ENCODE peak calls at places on chromosome 10, in six cellular contexts. One of them, this sample, is unnamed.

GRCh38 chr10:119783665-119784027 is 57.8 kb downstream of the INPP5F start:
- DNase-seq in GM23248: no peak
- DNase-seq in OCI-LY7: peak; percentile 20
- DNase-seq in hepatocyte: no peak
- DNase-seq in GM23338: no peak
- DNase-seq in HCT116: no peak
- DNase-seq in this sample: no peak

GRCh38 chr10:50480054-50481007 is 143.4 kb downstream of the SGMS1 start:
- DNase-seq in hepatocyte: no peak
- DNase-seq in HCT116: no peak
- DNase-seq in GM23338: no peak
- DNase-seq in OCI-LY7: no peak
- DNase-seq in GM23248: no peak
- DNase-seq in this sample: no peak

GRCh38 chr10:26478061-26478460 is 39.9 kb downstream of the APBB1IP start:
- DNase-seq in GM23248: no peak
- DNase-seq in HCT116: no peak
- DNase-seq in OCI-LY7: peak; percentile 74
- DNase-seq in GM23338: no peak
- DNase-seq in hepatocyte: no peak
- DNase-seq in this sample: no peak

GRCh38 chr10:66772511-66772910 is 153.3 kb upstream of the LRRTM3 start:
- DNase-seq in GM23338: no peak
- DNase-seq in GM23248: no peak
- DNase-seq in HCT116: no peak
- DNase-seq in OCI-LY7: no peak
- DNase-seq in hepatocyte: no peak
- DNase-seq in this sample: no peak

GRCh38 chr10:124651402-124651887 is 92.7 kb downstream of the FAM53B start:
- DNase-seq in HCT116: no peak
- DNase-seq in GM23248: no peak
- DNase-seq in hepatocyte: no peak
- DNase-seq in GM23338: no peak
- DNase-seq in OCI-LY7: no peak
- DNase-seq in this sample: no peak

GRCh38 chr10:121696854-121697253 is 98.6 kb upstream of the FGFR2 start:
- DNase-seq in GM23338: peak; percentile 87
- DNase-seq in hepatocyte: peak; percentile 28
- DNase-seq in GM23248: peak; percentile 7
- DNase-seq in OCI-LY7: peak; percentile 40
- DNase-seq in HCT116: peak; percentile 55
- DNase-seq in this sample: peak; percentile 28

GRCh38 chr10:32942081-32942480 is 15.9 kb downstream of the ITGB1 start:
- DNase-seq in OCI-LY7: no peak
- DNase-seq in GM23338: no peak
- DNase-seq in hepatocyte: no peak
- DNase-seq in HCT116: no peak
- DNase-seq in GM23248: no peak
- DNase-seq in this sample: no peak

GRCh38 chr10:60376953-60377352 is 12.7 kb downstream of the ANK3 start:
- DNase-seq in OCI-LY7: no peak
- DNase-seq in hepatocyte: no peak
- DNase-seq in GM23248: no peak
- DNase-seq in GM23338: no peak
- DNase-seq in HCT116: no peak
- DNase-seq in this sample: no peak

GRCh38 chr10:15182541-15183207 is 14.2 kb upstream of the NMT2 start:
- DNase-seq in OCI-LY7: no peak
- DNase-seq in HCT116: no peak
- DNase-seq in GM23248: peak; percentile 60
- DNase-seq in hepatocyte: peak; percentile 24
- DNase-seq in GM23338: no peak
- DNase-seq in this sample: no peak

GRCh38 chr10:72310636-72311035 is 36.9 kb downstream of the DDIT4 start:
- DNase-seq in GM23248: no peak
- DNase-seq in hepatocyte: no peak
- DNase-seq in HCT116: no peak
- DNase-seq in GM23338: no peak
- DNase-seq in OCI-LY7: no peak
- DNase-seq in this sample: no peak

GRCh38 chr10:72306215-72306760 is 32.6 kb downstream of the DDIT4 start:
- DNase-seq in hepatocyte: no peak
- DNase-seq in OCI-LY7: no peak
- DNase-seq in GM23338: no peak
- DNase-seq in HCT116: no peak
- DNase-seq in GM23248: no peak
- DNase-seq in this sample: no peak

GRCh38 chr10:72310241-72310633 is 36.5 kb downstream of the DDIT4 start:
- DNase-seq in GM23248: peak; percentile 41
- DNase-seq in HCT116: no peak
- DNase-seq in OCI-LY7: no peak
- DNase-seq in hepatocyte: no peak
- DNase-seq in GM23338: peak; percentile 60
- DNase-seq in this sample: no peak

GRCh38 chr10:72309290-72310240 is 35.8 kb downstream of the DDIT4 start:
- DNase-seq in OCI-LY7: no peak
- DNase-seq in HCT116: no peak
- DNase-seq in hepatocyte: peak; percentile 73
- DNase-seq in GM23248: peak; percentile 71
- DNase-seq in GM23338: no peak
- DNase-seq in this sample: peak; percentile 3

GRCh38 chr10:72308320-72308987 is 34.7 kb downstream of the DDIT4 start:
- DNase-seq in hepatocyte: peak; percentile 86
- DNase-seq in GM23248: peak; percentile 91
- DNase-seq in HCT116: peak; percentile 82
- DNase-seq in GM23338: no peak
- DNase-seq in OCI-LY7: no peak
- DNase-seq in this sample: peak; percentile 5
- TF ChIP-seq EZH2phosphoT487 in hepatocyte: no peak
- TF ChIP-seq EZH2phosphoT487 in GM23248: no peak
- TF ChIP-seq EZH2phosphoT487 in HCT116: no peak
- TF ChIP-seq EZH2phosphoT487 in GM23338: no peak
- TF ChIP-seq EZH2phosphoT487 in OCI-LY7: no peak
- TF ChIP-seq EZH2phosphoT487 in this sample: no peak

GRCh38 chr10:118161434-118161833 is 114.7 kb upstream of the RAB11FIP2 start:
- DNase-seq in GM23338: no peak
- DNase-seq in hepatocyte: no peak
- DNase-seq in OCI-LY7: no peak
- DNase-seq in GM23248: no peak
- DNase-seq in HCT116: no peak
- DNase-seq in this sample: no peak

GRCh38 chr10:118166951-118167350 is 120.2 kb upstream of the RAB11FIP2 start:
- DNase-seq in GM23248: peak; percentile 81
- DNase-seq in HCT116: no peak
- DNase-seq in OCI-LY7: no peak
- DNase-seq in hepatocyte: no peak
- DNase-seq in GM23338: no peak
- DNase-seq in this sample: no peak

DNA sequence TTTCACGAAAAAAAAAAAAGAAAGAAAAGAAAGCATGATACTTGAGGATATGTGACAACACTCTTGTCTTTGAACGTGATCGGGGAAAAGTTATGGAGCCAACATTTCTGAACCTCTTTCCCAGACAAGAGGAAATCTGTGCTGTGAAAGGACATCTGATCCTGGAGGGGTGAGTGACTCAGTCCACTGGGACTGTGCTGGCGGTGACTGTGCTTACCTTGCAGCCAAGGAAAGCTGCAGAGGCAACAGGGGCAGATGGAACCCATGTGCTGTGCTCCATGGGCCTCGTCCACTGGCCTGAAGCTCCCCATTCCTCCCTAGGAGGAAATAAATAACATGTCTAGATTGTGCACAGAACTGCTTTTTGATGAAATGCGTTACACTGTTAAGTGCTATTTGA is 116.5 kb upstream of the RAB11FIP2 start:
- DNase-seq in GM23248: peak; percentile 56
- DNase-seq in hepatocyte: no peak
- DNase-seq in HCT116: no peak
- DNase-seq in OCI-LY7: no peak
- DNase-seq in GM23338: no peak
- DNase-seq in this sample: no peak
- H3K79me2 ChIP-seq in GM23248: no peaks in the 10 kb centered on the region
- H3K79me2 ChIP-seq in hepatocyte: no peaks in the 10 kb centered on the region
- H3K79me2 ChIP-seq in HCT116: no peaks in the 10 kb centered on the region
- H3K79me2 ChIP-seq in OCI-LY7: no peaks in the 10 kb centered on the region
- H3K79me2 ChIP-seq in GM23338: no peaks in the 10 kb centered on the region
- H3K79me2 ChIP-seq in this sample: no peaks in the 10 kb centered on the region

DNA sequence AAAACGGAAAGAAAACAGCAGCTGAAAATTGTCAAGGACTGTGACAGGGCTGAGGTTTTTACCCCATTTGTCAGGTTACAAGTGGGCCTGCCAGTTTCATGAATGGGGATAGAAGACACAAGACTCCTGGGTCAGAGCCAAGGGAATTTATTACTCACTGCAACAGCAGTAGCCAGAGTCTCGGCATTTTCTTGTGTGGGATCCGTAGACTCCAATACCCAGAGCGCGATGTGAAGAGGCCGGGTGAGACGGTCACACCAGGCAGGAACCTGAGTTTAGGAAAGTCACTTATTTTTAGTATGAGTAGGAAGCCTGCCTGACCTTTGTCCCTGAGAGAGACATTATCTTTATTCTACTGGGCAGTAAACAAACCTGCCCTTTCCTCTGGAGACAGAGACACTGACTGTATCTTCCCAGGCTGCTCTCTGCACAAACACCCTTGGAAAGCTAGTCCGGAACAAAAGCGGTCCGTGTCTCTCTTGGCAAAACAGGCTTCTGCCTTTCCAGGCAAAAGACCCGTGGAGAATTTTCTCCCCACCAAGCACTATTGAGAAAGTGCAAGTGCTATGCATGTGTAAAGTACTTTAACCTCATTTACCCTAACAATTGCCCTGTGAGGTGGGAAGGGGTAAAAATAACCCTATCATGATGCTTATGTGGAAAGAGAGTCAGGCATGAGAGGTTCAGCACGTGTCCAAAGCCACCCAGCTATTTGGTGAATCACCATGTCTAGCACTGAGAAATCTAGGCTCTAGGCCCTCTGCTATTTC is 58.4 kb downstream of the JCAD start:
- DNase-seq in HCT116: no peak
- DNase-seq in GM23338: no peak
- DNase-seq in GM23248: peak; percentile 96
- DNase-seq in hepatocyte: peak; percentile 70
- DNase-seq in OCI-LY7: no peak
- DNase-seq in this sample: no peak
- TF ChIP-seq EZH2phosphoT487 in HCT116: no peak
- TF ChIP-seq EZH2phosphoT487 in GM23338: no peak
- TF ChIP-seq EZH2phosphoT487 in GM23248: no peak
- TF ChIP-seq EZH2phosphoT487 in hepatocyte: no peak
- TF ChIP-seq EZH2phosphoT487 in OCI-LY7: no peak
- TF ChIP-seq EZH2phosphoT487 in this sample: no peak

DNA sequence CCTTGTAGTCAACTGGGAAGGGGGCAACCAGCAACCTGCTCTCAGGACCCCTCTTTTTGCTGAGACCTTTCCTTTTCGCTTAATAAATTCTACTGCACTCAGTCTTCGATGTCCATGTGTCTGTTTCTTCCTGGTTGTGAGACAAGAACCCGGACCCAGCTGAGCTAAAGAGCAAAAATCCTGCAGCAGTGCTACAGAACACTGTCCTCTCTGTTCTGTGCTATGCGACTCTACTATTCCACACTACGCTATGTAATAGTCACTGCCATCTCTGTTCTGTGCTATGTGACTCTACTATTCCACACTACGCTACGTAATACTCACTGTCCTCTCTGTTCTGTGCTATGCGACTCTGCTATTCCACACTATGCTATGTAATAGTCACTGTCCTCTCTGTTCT is 34.3 kb downstream of the DIP2C start:
- DNase-seq in hepatocyte: no peak
- DNase-seq in HCT116: no peak
- DNase-seq in GM23248: no peak
- DNase-seq in OCI-LY7: no peak
- DNase-seq in GM23338: no peak
- DNase-seq in this sample: no peak
- H3K79me2 ChIP-seq in hepatocyte: peaks cover 72% of the 10 kb centered on the region
- H3K79me2 ChIP-seq in HCT116: peaks cover 4% of the 10 kb centered on the region
- H3K79me2 ChIP-seq in GM23248: peaks cover 89% of the 10 kb centered on the region
- H3K79me2 ChIP-seq in OCI-LY7: no peaks in the 10 kb centered on the region
- H3K79me2 ChIP-seq in GM23338: peaks cover 31% of the 10 kb centered on the region
- H3K79me2 ChIP-seq in this sample: no peaks in the 10 kb centered on the region

GRCh38 chr10:84665211-84665610 is 336.8 kb downstream of the CCSER2 start:
- DNase-seq in GM23248: no peak
- DNase-seq in GM23338: no peak
- DNase-seq in OCI-LY7: no peak
- DNase-seq in hepatocyte: no peak
- DNase-seq in HCT116: no peak
- DNase-seq in this sample: no peak

GRCh38 chr10:84668186-84668763 is 339.9 kb downstream of the CCSER2 start:
- DNase-seq in HCT116: no peak
- DNase-seq in GM23248: no peak
- DNase-seq in GM23338: no peak
- DNase-seq in OCI-LY7: no peak
- DNase-seq in hepatocyte: no peak
- DNase-seq in this sample: no peak

GRCh38 chr10:84660340-84661159 is 332.2 kb downstream of the CCSER2 start:
- DNase-seq in hepatocyte: no peak
- DNase-seq in HCT116: no peak
- DNase-seq in GM23338: no peak
- DNase-seq in OCI-LY7: peak; percentile 6
- DNase-seq in GM23248: no peak
- DNase-seq in this sample: no peak

GRCh38 chr10:84665883-84666463 is 337.6 kb downstream of the CCSER2 start:
- DNase-seq in HCT116: peak; percentile 21
- DNase-seq in hepatocyte: peak; percentile 23
- DNase-seq in OCI-LY7: peak; percentile 49
- DNase-seq in GM23338: peak; percentile 88
- DNase-seq in GM23248: no peak
- DNase-seq in this sample: no peak
- TF ChIP-seq EZH2phosphoT487 in HCT116: no peak
- TF ChIP-seq EZH2phosphoT487 in hepatocyte: no peak
- TF ChIP-seq EZH2phosphoT487 in OCI-LY7: no peak
- TF ChIP-seq EZH2phosphoT487 in GM23338: no peak
- TF ChIP-seq EZH2phosphoT487 in GM23248: no peak
- TF ChIP-seq EZH2phosphoT487 in this sample: no peak

DNA sequence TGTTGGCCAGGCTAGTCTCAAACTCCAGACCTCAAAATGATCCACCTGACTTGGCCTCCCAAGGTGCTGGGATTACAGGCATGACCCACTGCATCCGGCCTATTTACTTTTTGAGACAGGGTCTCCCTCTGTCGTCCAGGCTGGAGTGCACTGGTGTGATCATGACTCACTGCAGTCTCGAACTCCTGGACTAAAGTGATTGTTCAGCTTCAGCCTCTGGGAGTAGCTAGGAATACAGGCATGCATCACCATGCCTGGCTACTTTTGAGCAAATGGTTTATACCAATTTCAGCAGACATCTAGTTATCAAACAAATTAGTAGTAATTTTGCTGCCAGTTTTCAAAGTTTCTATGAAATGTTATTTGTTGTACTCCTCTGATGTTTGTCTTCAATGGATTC is 2.2 kb upstream of the WAC start:
- DNase-seq in HCT116: no peak
- DNase-seq in GM23338: no peak
- DNase-seq in GM23248: peak; percentile 53
- DNase-seq in OCI-LY7: no peak
- DNase-seq in hepatocyte: no peak
- DNase-seq in this sample: no peak
- H3K79me2 ChIP-seq in HCT116: peaks cover 52% of the 10 kb centered on the region
- H3K79me2 ChIP-seq in GM23338: peaks cover 38% of the 10 kb centered on the region
- H3K79me2 ChIP-seq in GM23248: peaks cover 90% of the 10 kb centered on the region
- H3K79me2 ChIP-seq in OCI-LY7: peaks cover 45% of the 10 kb centered on the region
- H3K79me2 ChIP-seq in hepatocyte: peaks cover 74% of the 10 kb centered on the region
- H3K79me2 ChIP-seq in this sample: peaks cover 39% of the 10 kb centered on the region

GRCh38 chr10:96904648-96905047 is 72.5 kb downstream of the LCOR start:
- DNase-seq in GM23248: no peak
- DNase-seq in HCT116: no peak
- DNase-seq in GM23338: no peak
- DNase-seq in OCI-LY7: no peak
- DNase-seq in hepatocyte: no peak
- DNase-seq in this sample: no peak
- TF ChIP-seq EZH2phosphoT487 in GM23248: no peak
- TF ChIP-seq EZH2phosphoT487 in HCT116: no peak
- TF ChIP-seq EZH2phosphoT487 in GM23338: no peak
- TF ChIP-seq EZH2phosphoT487 in OCI-LY7: no peak
- TF ChIP-seq EZH2phosphoT487 in hepatocyte: no peak
- TF ChIP-seq EZH2phosphoT487 in this sample: no peak

This sample was measured in MM.1S.